ENCODE peak calls at places on chromosomes 13 and 19, in nine cellular contexts. T is RWPE1, Z is choroid plexus epithelial cell, G is MM.1S, Q is bronchial epithelial cell, L is cardiac muscle cell, W is WTC11, I is fibroblast of the aortic adventitia, S is cardiac fibroblast. M is an unnamed sample.

GRCh38 chr19:44111910-44112463 is 1.2 kb upstream of the ZNF225 start:
- DNase-seq in I (peak; percentile 86), T (peak; percentile 4), Q (peak; percentile 71), G (no peak), S (peak; percentile 94), L (peak; percentile 93), Z (peak; percentile 96), W (peak; percentile 57), M (no peak)

GRCh38 chr19:57245066-57245465 is 4.6 kb downstream of the ZNF805 start:
- DNase-seq in S (no peak), I (no peak), Q (no peak), T (no peak), L (no peak), Z (no peak), W (no peak), G (no peak), M (no peak)

GRCh38 chr13:107867701-107868661 is 347.4 kb downstream of the LIG4 start:
- DNase-seq in T (no peak), I (peak; percentile 17), W (peak; percentile 63), S (peak; percentile 29), Z (peak; percentile 71), L (peak; percentile 52), G (no peak), Q (no peak), M (peak; percentile 87)

GRCh38 chr13:27919934-27920676 is at the start of gene PDX1:
- DNase-seq in T (no peak), S (no peak), Z (no peak), G (no peak), W (peak; percentile 77), L (no peak), I (no peak), Q (no peak), M (no peak)

GRCh38 chr19:13986348-13986904 is 19.7 kb downstream of the RFX1 start:
- DNase-seq in L (peak; percentile 77), T (peak; percentile 73), G (peak; percentile 95), S (peak; percentile 76), Q (no peak), Z (peak; percentile 78), I (peak; percentile 31), W (peak; percentile 83), M (no peak)

GRCh38 chr19:17953316-17953801 is 13.5 kb upstream of the KCNN1 start:
- DNase-seq in L (no peak), Z (no peak), W (no peak), I (no peak), Q (no peak), G (no peak), T (no peak), S (no peak), M (no peak)

GRCh38 chr13:74273591-74273990 is 139.4 kb upstream of the KLF12 start:
- DNase-seq in T (no peak), L (no peak), S (no peak), W (no peak), G (no peak), Z (no peak), Q (no peak), I (no peak), M (no peak)

GRCh38 chr19:45171211-45171623 is 6.8 kb downstream of the TRAPPC6A start:
- DNase-seq in L (peak; percentile 29), Z (no peak), Q (no peak), T (no peak), W (no peak), G (no peak), S (peak; percentile 22), I (no peak), M (no peak)

GRCh38 chr19:17049711-17050280 is 23.2 kb upstream of the CPAMD8 start:
- DNase-seq in L (peak; percentile 56), W (no peak), G (no peak), T (peak; percentile 80), Q (peak; percentile 78), S (peak; percentile 61), Z (peak; percentile 77), I (peak; percentile 70), M (no peak)

GRCh38 chr19:21256722-21257121 is 72.5 kb downstream of the ZNF708 start:
- DNase-seq in W (peak; percentile 21), L (peak; percentile 7), I (peak; percentile 4), G (no peak), S (peak; percentile 34), T (peak; percentile 4), Z (peak; percentile 44), Q (peak; percentile 39), M (no peak)

GRCh38 chr13:41645313-41645712 is 188.0 kb downstream of the RGCC start:
- DNase-seq in W (no peak), L (peak; percentile 85), Z (peak; percentile 94), G (no peak), S (peak; percentile 95), I (peak; percentile 88), T (peak; percentile 21), Q (peak; percentile 72), M (no peak)

GRCh38 chr19:38173324-38174041 is 50.5 kb downstream of the DPF1 start:
- DNase-seq in G (no peak), Z (no peak), L (no peak), S (no peak), Q (peak; percentile 86), I (peak; percentile 74), T (peak; percentile 97), W (no peak), M (no peak)

GRCh38 chr13:51453959-51454703 is 1.3 kb upstream of the INTS6 start:
- DNase-seq in T (peak; percentile 16), W (no peak), G (peak; percentile 7), I (peak; percentile 26), Q (peak; percentile 22), Z (peak; percentile 42), L (no peak), S (peak; percentile 44), M (no peak)

GRCh38 chr19:10086032-10086903 is at the start of gene SHFL:
- DNase-seq in I (peak; percentile 55), T (peak; percentile 88), L (peak; percentile 71), Q (peak; percentile 33), G (peak; percentile 80), Z (peak; percentile 72), W (peak; percentile 79), S (peak; percentile 48), M (no peak)

DNA sequence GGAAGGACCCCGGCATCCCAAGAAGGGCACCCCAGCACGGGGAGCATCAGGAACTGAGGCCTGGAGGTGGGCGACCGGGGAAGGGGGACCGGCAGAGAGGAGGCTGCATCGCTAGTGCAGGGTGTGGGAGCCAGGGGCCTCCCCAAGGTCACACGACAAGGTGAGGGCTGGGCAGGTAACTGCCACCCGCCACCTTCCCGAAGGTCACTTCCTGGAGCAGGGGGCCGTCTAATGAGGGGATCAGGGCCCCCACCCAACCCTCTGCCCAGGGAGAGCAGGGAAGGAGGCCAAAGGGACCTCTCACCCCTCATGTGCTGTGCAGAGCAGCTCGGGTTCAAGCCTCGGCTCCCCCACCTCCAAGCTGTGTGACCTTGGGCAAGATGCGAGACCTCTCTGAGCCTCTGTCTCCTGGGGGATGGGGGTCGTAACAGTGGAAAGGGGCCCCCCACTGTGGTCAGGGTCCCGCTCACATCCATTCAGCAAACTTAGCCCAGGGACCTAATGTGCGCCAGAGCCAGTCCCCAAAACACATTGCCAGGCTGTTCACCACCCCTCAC is 6.0 kb downstream of the ZBTB7A start:
- DNase-seq in I (no peak), Z (no peak), Q (no peak), G (no peak), T (no peak), S (no peak), W (no peak), L (no peak), M (no peak)
- TF ChIP-seq CTCF in I (no peak), Z (no peak), Q (no peak), G (no peak), T (no peak), S (no peak), W (no peak), L (no peak), M (no peak)

GRCh38 chr13:60629158-60629557 is 232.1 kb downstream of the TDRD3 start:
- DNase-seq in T (no peak), S (no peak), Q (no peak), W (no peak), I (no peak), L (no peak), G (no peak), Z (no peak), M (no peak)

GRCh38 chr13:60623131-60623530 is 226.1 kb downstream of the TDRD3 start:
- DNase-seq in I (no peak), S (no peak), Q (no peak), G (no peak), L (no peak), W (no peak), Z (no peak), T (no peak), M (no peak)

DNA sequence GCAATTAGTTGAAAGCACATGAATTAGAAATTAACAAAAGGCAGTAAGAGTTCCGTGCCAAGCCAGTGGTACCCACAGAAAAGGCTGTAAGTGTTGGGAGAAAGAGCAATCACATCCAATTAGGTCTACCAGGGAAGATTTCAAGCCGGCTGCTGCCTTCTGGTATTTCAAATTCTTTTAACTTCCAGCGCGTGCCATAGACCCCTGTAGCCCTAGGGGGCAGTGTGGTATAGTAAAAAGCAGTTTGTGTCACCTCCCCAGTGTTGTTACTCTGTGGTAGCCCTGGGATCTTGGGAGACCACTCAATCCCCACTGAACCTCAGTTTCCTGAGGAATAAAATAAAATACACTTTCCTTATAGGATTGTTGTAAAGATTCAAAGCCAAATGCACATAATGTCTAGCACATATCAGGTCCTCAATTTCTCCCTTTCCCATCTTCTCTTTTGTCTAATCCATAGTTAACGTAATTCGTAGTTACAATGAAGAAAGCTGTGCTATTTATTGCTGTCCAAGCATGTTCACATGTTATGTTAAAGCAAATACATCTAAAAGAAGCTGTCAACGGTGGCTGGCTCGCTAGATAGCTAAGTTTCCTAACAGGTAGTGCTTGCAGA is 230.2 kb downstream of the TDRD3 start:
- DNase-seq in Z (peak; percentile 49), T (peak; percentile 41), L (peak; percentile 48), I (peak; percentile 27), Q (peak; percentile 31), S (peak; percentile 52), W (peak; percentile 75), G (peak; percentile 18), M (no peak)
- TF ChIP-seq CTCF in Z (peak; percentile 76), T (peak; percentile 38), L (peak; percentile 72), I (peak; percentile 69), Q (peak; percentile 68), S (peak; percentile 73), W (peak; percentile 81), G (peak; percentile 44), M (peak; percentile 80)

DNA sequence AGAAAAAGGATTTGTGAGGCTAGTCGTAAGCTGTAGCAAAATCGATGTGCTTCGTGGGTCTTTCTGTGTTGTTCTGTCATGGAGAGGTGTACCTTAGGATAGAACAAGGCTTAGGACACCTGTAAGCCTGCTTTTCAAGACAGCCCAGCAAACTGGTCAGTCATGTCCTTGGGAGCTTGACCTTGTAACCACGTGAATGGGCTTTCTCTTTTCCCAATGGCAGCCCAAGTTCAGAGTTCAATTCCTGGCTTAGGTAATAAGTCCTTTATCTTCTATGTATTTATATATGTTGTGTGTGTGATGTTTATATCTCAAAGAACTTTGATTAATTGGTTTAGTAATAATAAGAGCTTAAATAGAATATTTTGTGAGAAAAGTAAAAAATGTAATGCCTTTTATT is 112.9 kb downstream of the TNFRSF19 start:
- DNase-seq in I (no peak), Q (no peak), W (no peak), T (no peak), S (no peak), Z (no peak), G (no peak), L (no peak), M (no peak)
- TF ChIP-seq CTCF in I (no peak), Q (no peak), W (no peak), T (no peak), S (no peak), Z (no peak), G (no peak), L (no peak), M (no peak)

DNA sequence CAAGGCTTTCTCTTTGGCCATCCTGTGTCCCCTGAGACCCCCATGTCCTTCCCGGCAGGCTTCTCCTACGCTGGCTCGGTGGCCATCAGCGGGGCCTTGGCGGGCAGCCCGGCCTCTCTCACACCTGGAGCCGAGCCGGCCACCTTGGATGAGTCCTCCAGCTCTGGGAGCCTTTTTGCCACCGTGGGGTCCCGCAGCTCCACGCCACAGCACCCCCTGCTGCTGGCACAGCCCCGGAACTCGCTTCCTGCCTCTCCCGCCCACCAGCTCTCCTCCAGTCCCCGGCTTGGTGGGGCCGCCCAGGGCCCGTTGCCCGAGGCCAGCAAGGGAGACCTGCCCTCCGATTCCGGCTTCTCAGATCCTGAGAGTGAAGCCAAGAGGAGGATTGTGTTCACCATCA is 14.2 kb downstream of the PLEKHJ1 start:
- DNase-seq in Z (peak; percentile 38), W (no peak), S (no peak), T (no peak), G (no peak), I (no peak), L (no peak), Q (no peak), M (no peak)
- TF ChIP-seq CTCF in Z (peak; percentile 58), W (no peak), S (peak; percentile 9), T (no peak), G (peak; percentile 9), I (peak; percentile 24), L (peak; percentile 21), Q (peak; percentile 9), M (peak; percentile 71)

M was measured in chondrocyte.